ENCODE peak calls at places on chromosomes 4 and X, in four cellular contexts. One of them, this sample, is unnamed.

GRCh38 chrX:27336466-27337091 is 126.6 kb downstream of the PPP4R3C start:
- DNase-seq in A549: peak; percentile 23
- DNase-seq in PC-3: peak; percentile 60
- DNase-seq in Panc1: peak; percentile 18
- DNase-seq in this sample: no peak

GRCh38 chr4:153555730-153556440 is 89.7 kb downstream of the TMEM131L start:
- DNase-seq in A549: no peak
- DNase-seq in PC-3: peak; percentile 34
- DNase-seq in Panc1: no peak
- DNase-seq in this sample: peak; percentile 93

GRCh38 chr4:123299212-123299651 is 97.4 kb upstream of the SPRY1 start:
- DNase-seq in A549: no peak
- DNase-seq in PC-3: peak; percentile 69
- DNase-seq in Panc1: no peak
- DNase-seq in this sample: no peak

GRCh38 chr4:128635141-128635911 is 174.2 kb upstream of the JADE1 start:
- DNase-seq in A549: peak; percentile 98
- DNase-seq in PC-3: no peak
- DNase-seq in Panc1: no peak
- DNase-seq in this sample: no peak

GRCh38 chr4:142563682-142564291 is 282.3 kb downstream of the INPP4B start:
- DNase-seq in A549: peak; percentile 8
- DNase-seq in PC-3: no peak
- DNase-seq in Panc1: no peak
- DNase-seq in this sample: no peak

GRCh38 chr4:122921971-122922876 is at the start of gene NUDT6:
- DNase-seq in A549: peak; percentile 74
- DNase-seq in PC-3: peak; percentile 56
- DNase-seq in Panc1: no peak
- DNase-seq in this sample: peak; percentile 84

GRCh38 chr4:139872274-139872673 is 206.7 kb downstream of the MGST2 start:
- DNase-seq in A549: peak; percentile 62
- DNase-seq in PC-3: peak; percentile 87
- DNase-seq in Panc1: peak; percentile 50
- DNase-seq in this sample: no peak

GRCh38 chrX:139739138-139739537 is 31.2 kb upstream of the MCF2 start:
- DNase-seq in A549: no peak
- DNase-seq in PC-3: peak; percentile 83
- DNase-seq in Panc1: no peak
- DNase-seq in this sample: no peak

GRCh38 chrX:95956780-95957179 is 727.9 kb upstream of the DIAPH2 start:
- DNase-seq in A549: no peak
- DNase-seq in PC-3: no peak
- DNase-seq in Panc1: no peak
- DNase-seq in this sample: no peak

GRCh38 chr4:152117054-152117453 is 356.2 kb upstream of the GATB start:
- DNase-seq in A549: no peak
- DNase-seq in PC-3: peak; percentile 43
- DNase-seq in Panc1: no peak
- DNase-seq in this sample: no peak

GRCh38 chr4:152115794-152116193 is 355.0 kb upstream of the GATB start:
- DNase-seq in A549: no peak
- DNase-seq in PC-3: no peak
- DNase-seq in Panc1: no peak
- DNase-seq in this sample: no peak

GRCh38 chr4:152118819-152119553 is 358.2 kb upstream of the GATB start:
- DNase-seq in A549: no peak
- DNase-seq in PC-3: no peak
- DNase-seq in Panc1: no peak
- DNase-seq in this sample: no peak

GRCh38 chr4:152118108-152118507 is 357.3 kb upstream of the GATB start:
- DNase-seq in A549: no peak
- DNase-seq in PC-3: no peak
- DNase-seq in Panc1: no peak
- DNase-seq in this sample: no peak

DNA sequence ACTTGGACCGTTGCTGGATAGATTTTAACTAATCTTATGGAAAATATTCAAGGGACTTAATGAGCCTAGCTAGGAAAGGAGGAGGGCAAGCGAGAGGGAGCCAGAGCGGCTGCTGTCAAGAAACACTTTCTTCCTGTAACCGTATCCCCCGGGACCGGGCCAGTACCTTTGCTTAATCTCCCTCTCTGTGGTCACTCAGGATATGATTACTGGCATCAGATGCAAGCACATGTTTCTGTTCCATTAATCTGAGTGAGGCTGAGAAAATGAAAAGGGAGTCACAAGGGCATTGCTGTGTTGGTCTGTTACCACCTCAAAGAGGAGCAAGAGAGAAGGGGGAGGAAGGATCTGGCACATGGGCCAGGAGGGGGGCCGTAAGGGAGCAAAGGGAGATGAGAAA is 356.7 kb upstream of the GATB start:
- DNase-seq in A549: no peak
- DNase-seq in PC-3: no peak
- DNase-seq in Panc1: no peak
- DNase-seq in this sample: no peak
- TF ChIP-seq CTCF in A549: no peak
- TF ChIP-seq CTCF in PC-3: no peak
- TF ChIP-seq CTCF in Panc1: no peak
- TF ChIP-seq CTCF in this sample: no peak

GRCh38 chr4:4327652-4328121 is 37.6 kb downstream of the ZBTB49 start:
- DNase-seq in A549: peak; percentile 11
- DNase-seq in PC-3: peak; percentile 19
- DNase-seq in Panc1: no peak
- DNase-seq in this sample: no peak
- TF ChIP-seq CTCF in A549: no peak
- TF ChIP-seq CTCF in PC-3: peak; percentile 46
- TF ChIP-seq CTCF in Panc1: peak; percentile 59
- TF ChIP-seq CTCF in this sample: peak; percentile 28

DNA sequence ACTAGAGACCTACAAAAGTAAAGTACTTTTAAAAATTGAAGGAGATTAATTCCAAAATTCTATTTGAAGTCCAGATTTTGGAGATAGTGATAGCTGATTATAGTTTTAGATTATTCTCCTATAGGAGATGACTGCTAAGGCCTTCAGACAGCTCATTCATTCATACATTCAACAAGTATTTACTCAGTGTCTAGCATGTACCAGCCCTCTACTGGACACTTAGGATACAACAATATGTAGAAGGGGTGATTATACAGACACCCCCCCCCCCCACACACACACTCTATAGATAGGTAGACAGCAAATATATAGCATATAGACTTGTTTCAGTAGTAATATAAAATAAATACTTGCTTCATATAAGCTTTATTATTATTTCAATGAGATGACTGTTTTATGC is 60.4 kb upstream of the TAF9B start:
- DNase-seq in A549: peak; percentile 50
- DNase-seq in PC-3: peak; percentile 67
- DNase-seq in Panc1: no peak
- DNase-seq in this sample: no peak
- TF ChIP-seq CTCF in A549: peak; percentile 16
- TF ChIP-seq CTCF in PC-3: peak; percentile 61
- TF ChIP-seq CTCF in Panc1: peak; percentile 41
- TF ChIP-seq CTCF in this sample: peak; percentile 28

GRCh38 chr4:185317880-185318279 is 77.8 kb downstream of the LRP2BP start:
- DNase-seq in A549: no peak
- DNase-seq in PC-3: no peak
- DNase-seq in Panc1: no peak
- DNase-seq in this sample: no peak
- TF ChIP-seq CTCF in A549: no peak
- TF ChIP-seq CTCF in PC-3: no peak
- TF ChIP-seq CTCF in Panc1: no peak
- TF ChIP-seq CTCF in this sample: peak; percentile 30

GRCh38 chrX:133776072-133776471 is 209.3 kb downstream of the GPC3 start:
- DNase-seq in A549: peak; percentile 1
- DNase-seq in PC-3: peak; percentile 49
- DNase-seq in Panc1: no peak
- DNase-seq in this sample: no peak
- TF ChIP-seq CTCF in A549: peak; percentile 48
- TF ChIP-seq CTCF in PC-3: peak; percentile 71
- TF ChIP-seq CTCF in Panc1: peak; percentile 73
- TF ChIP-seq CTCF in this sample: peak; percentile 66

DNA sequence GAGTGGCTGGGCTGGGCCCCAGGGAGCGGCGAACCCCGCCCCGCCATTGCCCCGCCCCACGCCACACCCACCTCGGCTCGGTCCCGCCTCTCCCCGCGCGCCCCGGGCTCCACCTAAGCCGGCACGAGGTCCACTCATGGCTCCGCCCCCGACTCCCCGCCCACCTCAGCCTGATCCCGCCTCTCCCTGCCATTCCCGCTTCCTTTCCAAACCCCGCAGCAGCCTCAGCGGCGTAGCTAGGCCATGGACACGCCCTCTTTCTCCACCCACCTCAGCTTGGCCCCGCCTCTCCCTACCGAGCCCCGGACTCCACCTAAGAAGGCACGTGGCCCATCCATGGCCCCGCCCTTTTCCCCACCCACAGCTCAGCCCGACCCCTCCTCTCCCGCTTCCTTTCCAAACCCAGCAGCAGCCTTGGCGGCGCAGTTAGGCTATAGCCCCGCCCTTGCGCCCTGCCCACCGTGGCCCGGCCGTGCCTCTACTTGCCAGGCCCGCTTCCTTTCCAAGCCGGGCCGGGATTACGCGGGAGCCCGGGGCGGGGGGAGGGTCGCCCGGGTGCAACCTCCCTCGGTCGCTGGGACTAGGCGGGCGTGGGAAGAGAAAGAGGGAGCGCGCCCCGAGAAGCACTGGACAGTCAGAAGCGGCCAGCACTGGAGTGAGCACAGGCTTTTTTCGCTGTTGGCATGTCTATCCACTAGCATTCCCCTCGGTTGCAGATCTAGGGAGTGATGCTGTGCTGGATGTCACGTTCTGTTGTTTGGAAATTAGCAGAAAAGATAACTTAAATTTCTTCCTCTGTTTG is at the start of gene RELL1:
- DNase-seq in A549: peak; percentile 98
- DNase-seq in PC-3: peak; percentile 97
- DNase-seq in Panc1: peak; percentile 97
- DNase-seq in this sample: peak; percentile 100
- TF ChIP-seq CTCF in A549: no peak
- TF ChIP-seq CTCF in PC-3: no peak
- TF ChIP-seq CTCF in Panc1: no peak
- TF ChIP-seq CTCF in this sample: no peak

DNA sequence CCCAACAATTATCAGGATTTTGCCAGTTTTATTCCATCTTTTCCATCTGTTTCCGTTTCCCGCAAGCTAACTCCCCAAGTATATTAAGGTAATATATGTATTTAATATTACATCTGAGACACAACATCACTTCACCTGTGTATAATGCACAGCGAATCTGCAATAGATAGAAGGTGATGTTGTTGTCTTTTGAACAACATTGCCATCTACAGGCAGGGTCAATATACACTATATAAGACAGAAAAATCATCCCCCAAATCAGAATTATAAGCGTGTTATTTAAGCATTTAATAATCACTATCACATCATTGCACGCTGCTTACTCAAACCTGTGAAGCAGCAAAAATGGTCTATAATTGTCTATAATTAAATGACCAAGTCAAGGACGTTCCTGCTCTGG is 1115.5 kb downstream of the NLGN4X start:
- DNase-seq in A549: peak; percentile 25
- DNase-seq in PC-3: peak; percentile 65
- DNase-seq in Panc1: no peak
- DNase-seq in this sample: no peak
- TF ChIP-seq CTCF in A549: peak; percentile 42
- TF ChIP-seq CTCF in PC-3: peak; percentile 69
- TF ChIP-seq CTCF in Panc1: peak; percentile 53
- TF ChIP-seq CTCF in this sample: peak; percentile 19

GRCh38 chrX:69505772-69506616 is 1.9 kb downstream of the NALF2 start:
- DNase-seq in A549: no peak
- DNase-seq in PC-3: no peak
- DNase-seq in Panc1: no peak
- DNase-seq in this sample: peak; percentile 83

GRCh38 chrX:69501433-69501832 is 2.7 kb upstream of the NALF2 start:
- DNase-seq in A549: peak; percentile 61
- DNase-seq in PC-3: peak; percentile 7
- DNase-seq in Panc1: no peak
- DNase-seq in this sample: no peak

GRCh38 chrX:69503835-69504625 is at the start of gene NALF2:
- DNase-seq in A549: peak; percentile 76
- DNase-seq in PC-3: peak; percentile 50
- DNase-seq in Panc1: no peak
- DNase-seq in this sample: peak; percentile 83

GRCh38 chrX:69504626-69505612 is 793 bp downstream of the NALF2 start:
- DNase-seq in A549: no peak
- DNase-seq in PC-3: no peak
- DNase-seq in Panc1: no peak
- DNase-seq in this sample: peak; percentile 80

DNA sequence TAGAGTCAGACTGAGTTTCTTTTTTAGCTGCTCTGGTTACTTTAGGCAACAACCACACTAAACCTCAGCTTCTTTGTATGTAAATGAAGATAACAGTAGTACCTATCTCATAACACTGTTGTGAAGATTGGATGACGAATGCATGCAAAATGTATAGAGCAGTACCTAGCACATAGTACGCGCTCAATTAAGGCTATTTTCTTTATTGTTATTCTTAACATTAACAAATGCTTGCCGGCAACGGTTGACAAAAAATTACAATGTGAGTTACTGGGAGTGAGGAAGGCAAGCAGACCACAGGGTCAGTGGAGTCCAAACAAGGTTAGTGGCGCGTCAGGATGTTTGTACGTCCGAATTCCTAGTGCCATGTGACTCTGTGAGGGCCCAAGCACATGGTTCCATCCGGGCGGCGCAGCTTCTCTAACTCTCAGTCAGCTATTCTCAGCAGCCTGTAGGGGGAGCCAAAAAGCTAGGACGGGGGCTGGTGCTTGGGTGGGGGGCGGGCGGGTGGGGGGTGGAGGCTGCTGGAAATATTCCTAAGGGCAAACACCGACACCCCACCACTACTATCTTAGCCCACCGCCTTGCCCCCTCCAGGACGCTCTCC is 795 bp upstream of the NALF2 start:
- DNase-seq in A549: peak; percentile 75
- DNase-seq in PC-3: no peak
- DNase-seq in Panc1: no peak
- DNase-seq in this sample: peak; percentile 49
- TF ChIP-seq CTCF in A549: peak; percentile 48
- TF ChIP-seq CTCF in PC-3: peak; percentile 16
- TF ChIP-seq CTCF in Panc1: peak; percentile 70
- TF ChIP-seq CTCF in this sample: peak; percentile 37